ENCODE peak calls at places on chromosomes 1 and 21, in five cellular contexts. D, I, L, S and M are unnamed samples.

GRCh38 chr1:6448749-6449631 is 17.0 kb downstream of the TNFRSF25 start:
- DNase-seq in D (no peak), I (no peak), L (no peak), S (no peak), M (no peak)

GRCh38 chr21:37367301-37367757 is 756 bp downstream of the DYRK1A start:
- DNase-seq in D (no peak), I (no peak), L (no peak), S (no peak), M (peak; percentile 33)

GRCh38 chr1:30521261-30521865 is 202.0 kb downstream of the MATN1 start:
- DNase-seq in D (no peak), I (no peak), L (peak; percentile 10), S (no peak), M (no peak)

GRCh38 chr1:59445040-59445439 is 148.1 kb downstream of the FGGY start:
- DNase-seq in D (no peak), I (no peak), L (peak; percentile 42), S (peak; percentile 4), M (no peak)

GRCh38 chr21:26057488-26058170 is 112.9 kb downstream of the APP start:
- DNase-seq in D (no peak), I (no peak), L (no peak), S (no peak), M (no peak)

GRCh38 chr1:116537439-116537838 is 33.4 kb downstream of the CD58 start:
- DNase-seq in D (peak; percentile 58), I (peak; percentile 15), L (no peak), S (peak; percentile 14), M (no peak)

GRCh38 chr1:18805925-18806849 is 53.3 kb downstream of the TAS1R2 start:
- DNase-seq in D (no peak), I (no peak), L (no peak), S (peak; percentile 18), M (no peak)

GRCh38 chr1:175077356-175078030 is 9.9 kb downstream of the TNN start:
- DNase-seq in D (no peak), I (no peak), L (no peak), S (no peak), M (no peak)

GRCh38 chr1:167227934-167228378 is 7.3 kb downstream of the POU2F1 start:
- DNase-seq in D (peak; percentile 18), I (no peak), L (no peak), S (peak; percentile 35), M (no peak)

GRCh38 chr1:207418336-207418735 is 35.8 kb upstream of the CR2 start:
- DNase-seq in D (no peak), I (no peak), L (no peak), S (no peak), M (no peak)

GRCh38 chr1:31848381-31848897 is 32.6 kb upstream of the SPOCD1 start:
- DNase-seq in D (no peak), I (no peak), L (no peak), S (no peak), M (no peak)

GRCh38 chr1:215568287-215568692 is 1.2 kb downstream of the KCTD3 start:
- DNase-seq in D (peak; percentile 75), I (no peak), L (no peak), S (peak; percentile 25), M (peak; percentile 31)

GRCh38 chr1:6345009-6345408 is 48.6 kb downstream of the ACOT7 start:
- DNase-seq in D (no peak), I (no peak), L (no peak), S (no peak), M (no peak)

GRCh38 chr1:198564716-198565115 is 24.2 kb upstream of the ATP6V1G3 start:
- DNase-seq in D (no peak), I (no peak), L (no peak), S (no peak), M (no peak)

GRCh38 chr1:63662056-63662836 is 69.0 kb downstream of the PGM1 start:
- DNase-seq in D (peak; percentile 67), I (peak; percentile 78), L (peak; percentile 34), S (peak; percentile 57), M (no peak)

GRCh38 chr21:32572574-32573420 is 12.5 kb downstream of the TCP10L start:
- DNase-seq in D (no peak), I (no peak), L (no peak), S (no peak), M (peak; percentile 54)

GRCh38 chr1:173206816-173207595 is at the start of gene TNFSF4:
- DNase-seq in D (peak; percentile 43), I (no peak), L (peak; percentile 36), S (no peak), M (peak; percentile 10)

GRCh38 chr1:183970516-183971300 is 66.8 kb downstream of the COLGALT2 start:
- DNase-seq in D (no peak), I (no peak), L (no peak), S (no peak), M (no peak)

GRCh38 chr1:53888716-53889115 is 881 bp downstream of the YIPF1 start:
- DNase-seq in D (no peak), I (no peak), L (no peak), S (no peak), M (no peak)

GRCh38 chr1:170670751-170671628 is 7.1 kb downstream of the PRRX1 start:
- DNase-seq in D (peak; percentile 37), I (no peak), L (peak; percentile 86), S (no peak), M (peak; percentile 22)

GRCh38 chr1:60612790-60613189 is 469.6 kb upstream of the NFIA start:
- DNase-seq in D (no peak), I (no peak), L (no peak), S (no peak), M (no peak)

GRCh38 chr1:184906771-184907170 is 67.5 kb downstream of the NIBAN1 start:
- DNase-seq in D (peak; percentile 73), I (no peak), L (no peak), S (no peak), M (no peak)

GRCh38 chr21:33355355-33355754 is 30.6 kb downstream of the IFNAR1 start:
- DNase-seq in D (no peak), I (no peak), L (no peak), S (no peak), M (no peak)

GRCh38 chr1:221230605-221231004 is 351.4 kb downstream of the HLX start:
- DNase-seq in D (peak; percentile 37), I (no peak), L (no peak), S (peak; percentile 47), M (peak; percentile 37)

GRCh38 chr1:14824314-14824915 is 225.9 kb downstream of the KAZN start:
- DNase-seq in D (no peak), I (no peak), L (no peak), S (no peak), M (no peak)

GRCh38 chr1:56958526-56958925 is 7.3 kb downstream of the C8B start:
- DNase-seq in D (peak; percentile 35), I (no peak), L (no peak), S (no peak), M (no peak)

GRCh38 chr1:61953076-61953789 is 211.0 kb downstream of the PATJ start:
- DNase-seq in D (no peak), I (no peak), L (no peak), S (no peak), M (no peak)

GRCh38 chr1:61953790-61954150 is 211.5 kb downstream of the PATJ start:
- DNase-seq in D (no peak), I (no peak), L (no peak), S (no peak), M (no peak)

GRCh38 chr1:61952675-61953074 is 210.4 kb downstream of the PATJ start:
- DNase-seq in D (no peak), I (no peak), L (no peak), S (no peak), M (no peak)

GRCh38 chr1:61950418-61950817 is 208.1 kb downstream of the PATJ start:
- DNase-seq in D (no peak), I (no peak), L (no peak), S (peak; percentile 2), M (no peak)

GRCh38 chr1:61951731-61952585 is 209.7 kb downstream of the PATJ start:
- DNase-seq in D (peak; percentile 28), I (no peak), L (no peak), S (no peak), M (peak; percentile 23)
- H3K4me3 ChIP-seq in D (no peak overlapping the region), I (no peak overlapping the region), L (no peak overlapping the region), S (no peak overlapping the region), M (no peak overlapping the region)

DNA sequence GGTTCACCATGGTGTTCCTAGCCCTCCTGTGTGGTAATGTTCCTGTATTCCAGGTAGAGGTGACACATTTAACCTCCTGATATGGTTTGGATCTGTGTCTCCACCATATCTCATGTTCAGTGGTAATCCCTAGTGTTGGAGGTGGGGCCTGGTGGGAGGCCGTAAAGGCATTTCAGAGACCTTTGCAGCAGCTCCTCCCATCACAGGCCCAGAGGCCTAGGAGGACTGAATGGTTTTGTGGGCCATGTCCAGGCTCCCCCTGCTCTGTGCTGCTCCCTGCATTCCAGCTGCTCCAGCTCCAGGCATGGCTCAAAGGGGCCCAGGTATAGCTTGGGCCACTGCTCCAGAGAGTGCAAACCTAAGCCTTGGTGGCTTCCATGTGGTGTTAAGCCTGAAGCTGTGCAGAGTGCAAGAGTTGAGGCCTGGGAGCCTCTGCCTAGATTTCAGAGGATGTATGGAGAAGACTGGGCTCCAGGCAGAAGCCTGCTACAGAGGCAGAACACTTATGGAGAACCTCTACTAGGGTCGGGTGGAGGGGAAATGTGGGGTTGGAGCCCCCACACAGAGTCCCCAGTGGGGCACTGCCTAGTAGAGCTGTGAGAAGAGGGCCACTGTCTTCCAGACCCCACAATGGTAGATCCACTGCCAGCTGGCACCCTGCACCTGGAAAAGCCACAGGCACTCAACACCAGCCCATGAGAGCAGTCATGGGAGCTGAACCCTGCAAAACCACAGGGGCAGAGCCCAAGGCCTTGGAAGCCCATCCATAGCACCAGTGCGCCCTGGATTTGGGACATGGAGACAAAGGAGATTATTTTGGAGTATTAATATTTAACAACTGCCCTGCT is 10.0 kb downstream of the SELENBP1 start:
- DNase-seq in D (no peak), I (no peak), L (no peak), S (peak; percentile 23), M (no peak)
- TF ChIP-seq POLR2A in D (no peak), I (no peak), L (no peak), S (no peak), M (no peak)

DNA sequence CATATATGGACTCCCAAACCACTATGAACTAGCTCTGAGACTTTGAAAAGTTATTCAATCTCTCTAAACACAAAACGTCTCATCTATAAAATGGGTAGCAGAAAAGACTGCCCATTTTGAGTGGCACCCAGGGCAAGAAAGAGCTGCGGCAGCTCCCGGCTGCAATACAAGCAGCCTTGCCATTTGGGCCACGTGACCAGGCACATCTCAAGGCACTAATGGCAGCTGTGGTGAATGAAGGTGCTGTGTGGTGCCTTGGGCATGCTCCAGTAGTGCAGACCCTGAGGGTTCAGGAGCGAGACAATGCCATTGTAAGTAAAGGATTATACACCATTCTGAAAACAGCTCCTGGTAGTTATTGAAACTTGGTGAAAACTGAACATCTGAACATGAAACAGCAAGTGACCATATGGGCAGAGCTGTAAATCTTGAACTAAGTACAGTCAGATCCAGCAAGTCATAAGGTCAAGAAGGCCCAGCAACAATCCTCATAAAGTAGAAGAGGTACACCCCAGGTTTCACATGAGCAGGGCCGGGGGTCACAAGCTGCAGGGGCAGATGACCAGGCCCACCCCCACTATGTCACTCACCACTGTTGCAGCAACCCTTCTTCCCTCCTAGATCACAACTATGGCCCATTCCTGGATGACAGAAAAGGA is 39.4 kb upstream of the HIVEP3 start:
- DNase-seq in D (no peak), I (no peak), L (no peak), S (no peak), M (no peak)
- H3K4me3 ChIP-seq in D (no peak overlapping the region), I (no peak overlapping the region), L (no peak overlapping the region), S (no peak overlapping the region), M (no peak overlapping the region)

DNA sequence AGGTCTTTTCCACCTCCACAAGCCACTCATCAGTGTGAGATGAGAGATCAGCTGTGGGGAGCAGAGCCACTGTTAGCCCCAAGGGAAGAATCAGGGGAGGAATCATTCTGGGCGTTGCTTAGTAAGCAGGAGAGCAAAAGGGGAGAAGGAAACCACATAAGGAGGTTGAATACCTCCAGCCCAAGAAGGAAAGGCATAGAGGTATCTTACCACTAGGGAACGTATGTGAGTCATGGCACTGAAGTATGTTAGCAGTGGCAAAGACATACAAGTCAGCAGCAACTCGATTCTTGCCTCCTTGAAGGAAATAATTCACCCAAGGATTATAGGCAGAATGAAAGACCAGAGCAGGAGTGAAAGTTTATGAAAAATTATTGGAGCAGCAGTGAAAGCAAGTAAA is 31.6 kb upstream of the SLC5A9 start:
- DNase-seq in D (no peak), I (no peak), L (no peak), S (no peak), M (no peak)
- TF ChIP-seq POLR2A in D (no peak), I (no peak), L (no peak), S (no peak), M (no peak)